ENCODE peak calls at places on chromosomes 16 and 17, in six cellular contexts. One of them, this sample, is unnamed.

GRCh38 chr17:2929881-2930533 is 133.4 kb downstream of the OR1D5 start:
- DNase-seq in ACHN: peak
- DNase-seq in lung: no peak
- DNase-seq in DMS 273 treated with DMSO at 0.1 percent for 48 hours: no peak
- DNase-seq in fibroblast of gingiva: no peak
- DNase-seq in HFFc6: no peak
- DNase-seq in this sample: peak

GRCh38 chr17:65698381-65699061 is 137.1 kb upstream of the AXIN2 start:
- DNase-seq in ACHN: peak
- DNase-seq in lung: peak
- DNase-seq in DMS 273 treated with DMSO at 0.1 percent for 48 hours: no peak
- DNase-seq in fibroblast of gingiva: no peak
- DNase-seq in HFFc6: no peak
- DNase-seq in this sample: no peak

GRCh38 chr16:79644977-79645667 is 44.6 kb upstream of the MAF start:
- DNase-seq in ACHN: no peak
- DNase-seq in lung: no peak
- DNase-seq in DMS 273 treated with DMSO at 0.1 percent for 48 hours: no peak
- DNase-seq in fibroblast of gingiva: no peak
- DNase-seq in HFFc6: no peak
- DNase-seq in this sample: no peak

GRCh38 chr16:19284207-19284606 is 1.3 kb upstream of the CLEC19A start:
- DNase-seq in ACHN: peak
- DNase-seq in lung: peak
- DNase-seq in DMS 273 treated with DMSO at 0.1 percent for 48 hours: peak
- DNase-seq in fibroblast of gingiva: peak
- DNase-seq in HFFc6: no peak
- DNase-seq in this sample: peak

GRCh38 chr17:69065113-69065512 is 4.4 kb upstream of the ABCA9 start:
- DNase-seq in ACHN: no peak
- DNase-seq in lung: no peak
- DNase-seq in DMS 273 treated with DMSO at 0.1 percent for 48 hours: no peak
- DNase-seq in fibroblast of gingiva: no peak
- DNase-seq in HFFc6: no peak
- DNase-seq in this sample: no peak

GRCh38 chr17:77209330-77209748 is 68.6 kb downstream of the SEC14L1 start:
- DNase-seq in ACHN: no peak
- DNase-seq in lung: no peak
- DNase-seq in DMS 273 treated with DMSO at 0.1 percent for 48 hours: no peak
- DNase-seq in fibroblast of gingiva: no peak
- DNase-seq in HFFc6: no peak
- DNase-seq in this sample: no peak

GRCh38 chr17:57995076-57995956 is 7.3 kb upstream of the VEZF1 start:
- DNase-seq in ACHN: peak
- DNase-seq in lung: peak
- DNase-seq in DMS 273 treated with DMSO at 0.1 percent for 48 hours: peak
- DNase-seq in fibroblast of gingiva: peak
- DNase-seq in HFFc6: peak
- DNase-seq in this sample: peak

GRCh38 chr17:29933379-29933778 is 3.4 kb upstream of the SSH2 start:
- DNase-seq in ACHN: peak
- DNase-seq in lung: no peak
- DNase-seq in DMS 273 treated with DMSO at 0.1 percent for 48 hours: no peak
- DNase-seq in fibroblast of gingiva: peak
- DNase-seq in HFFc6: peak
- DNase-seq in this sample: peak

GRCh38 chr17:59400858-59401257 is 69.4 kb downstream of the YPEL2 start:
- DNase-seq in ACHN: no peak
- DNase-seq in lung: no peak
- DNase-seq in DMS 273 treated with DMSO at 0.1 percent for 48 hours: no peak
- DNase-seq in fibroblast of gingiva: no peak
- DNase-seq in HFFc6: no peak
- DNase-seq in this sample: no peak

GRCh38 chr17:36500745-36501225 is 14.3 kb downstream of the ZNHIT3 start:
- DNase-seq in ACHN: peak
- DNase-seq in lung: no peak
- DNase-seq in DMS 273 treated with DMSO at 0.1 percent for 48 hours: no peak
- DNase-seq in fibroblast of gingiva: no peak
- DNase-seq in HFFc6: no peak
- DNase-seq in this sample: no peak

GRCh38 chr17:38421224-38421841 is 6.9 kb upstream of the ARHGAP23 start:
- DNase-seq in ACHN: no peak
- DNase-seq in lung: no peak
- DNase-seq in DMS 273 treated with DMSO at 0.1 percent for 48 hours: no peak
- DNase-seq in fibroblast of gingiva: peak
- DNase-seq in HFFc6: peak
- DNase-seq in this sample: no peak

GRCh38 chr17:72614476-72614870 is 478.0 kb downstream of the SLC39A11 start:
- DNase-seq in ACHN: peak
- DNase-seq in lung: no peak
- DNase-seq in DMS 273 treated with DMSO at 0.1 percent for 48 hours: no peak
- DNase-seq in fibroblast of gingiva: no peak
- DNase-seq in HFFc6: no peak
- DNase-seq in this sample: no peak

GRCh38 chr16:3377917-3378316 is 22.2 kb downstream of the OR2C1 start:
- DNase-seq in ACHN: no peak
- DNase-seq in lung: no peak
- DNase-seq in DMS 273 treated with DMSO at 0.1 percent for 48 hours: no peak
- DNase-seq in fibroblast of gingiva: no peak
- DNase-seq in HFFc6: no peak
- DNase-seq in this sample: no peak

GRCh38 chr17:81432873-81433451 is 37.7 kb downstream of the BAHCC1 start:
- DNase-seq in ACHN: peak
- DNase-seq in lung: peak
- DNase-seq in DMS 273 treated with DMSO at 0.1 percent for 48 hours: peak
- DNase-seq in fibroblast of gingiva: no peak
- DNase-seq in HFFc6: no peak
- DNase-seq in this sample: peak

GRCh38 chr17:30021708-30022317 is 80.4 kb downstream of the EFCAB5 start:
- DNase-seq in ACHN: peak
- DNase-seq in lung: no peak
- DNase-seq in DMS 273 treated with DMSO at 0.1 percent for 48 hours: peak
- DNase-seq in fibroblast of gingiva: peak
- DNase-seq in HFFc6: peak
- DNase-seq in this sample: peak

This sample was measured in NCI-H1694 treated with DMSO at 0.1 percent for 48 hours.